ENCODE peak calls at places on chromosome 2, in four cellular contexts. B, D, O and Q are unnamed samples. For H3K36me3 and H3K27me3, the result is how much of the 10 kb centered on the place peaks cover.

GRCh38 chr2:216827073-216827725 is 32.7 kb downstream of the TNP1 start:
- DNase-seq in D (no peak), B (no peak), O (peak), Q (no peak)

GRCh38 chr2:136381722-136382633 is 264.0 kb upstream of the CXCR4 start:
- DNase-seq in B (no peak), D (no peak), O (no peak), Q (no peak)

GRCh38 chr2:177332041-177332991 is 60.3 kb upstream of the AGPS start:
- DNase-seq in B (peak), O (peak), D (peak), Q (no peak)

GRCh38 chr2:150142561-150142960 is 344.9 kb downstream of the RND3 start:
- DNase-seq in B (no peak), O (no peak), D (no peak), Q (no peak)

GRCh38 chr2:209727077-209727476 is 44.6 kb upstream of the UNC80 start:
- DNase-seq in O (no peak), B (no peak), D (no peak), Q (no peak)

GRCh38 chr2:44965684-44966083 is 24.2 kb downstream of the SIX3 start:
- DNase-seq in D (no peak), O (no peak), B (no peak), Q (no peak)

GRCh38 chr2:189128961-189129360 is 50.6 kb downstream of the COL5A2 start:
- DNase-seq in B (no peak), D (no peak), O (no peak), Q (no peak)

GRCh38 chr2:49255325-49256023 is 101.2 kb upstream of the FSHR start:
- DNase-seq in D (no peak), B (peak), O (no peak), Q (no peak)

GRCh38 chr2:164335947-164336346 is 285.3 kb downstream of the GRB14 start:
- DNase-seq in D (no peak), B (no peak), O (no peak), Q (no peak)

GRCh38 chr2:227796044-227796780 is 17.4 kb upstream of the CCL20 start:
- DNase-seq in D (no peak), O (no peak), B (no peak), Q (no peak)

GRCh38 chr2:40448476-40449079 is 3.3 kb downstream of the SLC8A1 start:
- DNase-seq in B (no peak), D (no peak), O (no peak), Q (no peak)

GRCh38 chr2:33673937-33674336 is 74.8 kb upstream of the FAM98A start:
- DNase-seq in B (no peak), D (no peak), O (no peak), Q (no peak)

GRCh38 chr2:239330836-239331235 is 70.0 kb downstream of the HDAC4 start:
- DNase-seq in D (no peak), B (no peak), O (no peak), Q (no peak)

GRCh38 chr2:210502997-210503621 is 26.6 kb upstream of the LANCL1 start:
- DNase-seq in D (peak), B (no peak), O (no peak), Q (no peak)

GRCh38 chr2:67070826-67071225 is 326.3 kb upstream of the ETAA1 start:
- DNase-seq in D (no peak), O (no peak), B (no peak), Q (no peak)

GRCh38 chr2:108330971-108331370 is 42.3 kb downstream of the SULT1C2 start:
- DNase-seq in D (peak), O (no peak), B (no peak), Q (no peak)

GRCh38 chr2:145088733-145089132 is 568.8 kb upstream of the ZEB2 start:
- DNase-seq in O (no peak), B (no peak), D (no peak), Q (no peak)

GRCh38 chr2:75577280-75577679 is 16.5 kb upstream of the EVA1A start:
- DNase-seq in B (no peak), D (no peak), O (no peak), Q (no peak)

GRCh38 chr2:224309216-224309615 is 92.7 kb downstream of the FAM124B start:
- DNase-seq in D (no peak), O (no peak), B (no peak), Q (no peak)

GRCh38 chr2:161367675-161368074 is 48.4 kb upstream of the TBR1 start:
- DNase-seq in B (no peak), D (no peak), O (no peak), Q (no peak)

GRCh38 chr2:161371869-161372268 is 44.2 kb upstream of the TBR1 start:
- DNase-seq in O (no peak), D (no peak), B (no peak), Q (no peak)

GRCh38 chr2:161369311-161369710 is 46.8 kb upstream of the TBR1 start:
- DNase-seq in O (no peak), D (no peak), B (no peak), Q (no peak)

GRCh38 chr2:161373939-161374338 is 42.2 kb upstream of the TBR1 start:
- DNase-seq in O (no peak), B (no peak), D (no peak), Q (no peak)

GRCh38 chr2:161370981-161371380 is 45.1 kb upstream of the TBR1 start:
- DNase-seq in D (no peak), O (no peak), B (no peak), Q (no peak)
- H3K36me3 ChIP-seq in D (under half), O (under half), B (under half), Q (half or more)

GRCh38 chr2:154698238-154698788 is at the start of gene KCNJ3:
- DNase-seq in B (no peak), O (no peak), D (no peak), Q (no peak)
- H3K27me3 ChIP-seq in B (under half), O (under half), D (under half), Q (half or more)

DNA sequence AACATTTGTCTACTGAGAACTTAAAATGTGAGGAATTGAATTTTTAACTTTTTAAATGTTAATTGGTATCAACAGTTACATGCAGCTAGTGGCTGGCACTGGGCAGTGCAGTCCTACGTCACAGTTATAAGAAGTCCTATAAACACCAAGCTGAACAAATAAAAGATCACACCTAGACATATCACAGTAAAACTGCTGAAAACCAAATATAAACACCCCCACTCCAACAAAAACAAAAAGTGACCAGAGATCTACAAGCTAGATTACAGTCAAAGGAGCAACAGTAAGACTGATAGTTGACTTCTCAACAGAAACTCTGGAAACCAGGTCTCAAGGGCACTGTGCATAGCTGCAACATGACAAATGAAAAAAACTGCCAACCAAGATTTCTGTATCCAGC is 19.4 kb downstream of the TLK1 start:
- DNase-seq in D (no peak), B (no peak), O (no peak), Q (no peak)
- TF ChIP-seq CTCF in D (no peak), B (no peak), O (no peak), Q (no peak)

DNA sequence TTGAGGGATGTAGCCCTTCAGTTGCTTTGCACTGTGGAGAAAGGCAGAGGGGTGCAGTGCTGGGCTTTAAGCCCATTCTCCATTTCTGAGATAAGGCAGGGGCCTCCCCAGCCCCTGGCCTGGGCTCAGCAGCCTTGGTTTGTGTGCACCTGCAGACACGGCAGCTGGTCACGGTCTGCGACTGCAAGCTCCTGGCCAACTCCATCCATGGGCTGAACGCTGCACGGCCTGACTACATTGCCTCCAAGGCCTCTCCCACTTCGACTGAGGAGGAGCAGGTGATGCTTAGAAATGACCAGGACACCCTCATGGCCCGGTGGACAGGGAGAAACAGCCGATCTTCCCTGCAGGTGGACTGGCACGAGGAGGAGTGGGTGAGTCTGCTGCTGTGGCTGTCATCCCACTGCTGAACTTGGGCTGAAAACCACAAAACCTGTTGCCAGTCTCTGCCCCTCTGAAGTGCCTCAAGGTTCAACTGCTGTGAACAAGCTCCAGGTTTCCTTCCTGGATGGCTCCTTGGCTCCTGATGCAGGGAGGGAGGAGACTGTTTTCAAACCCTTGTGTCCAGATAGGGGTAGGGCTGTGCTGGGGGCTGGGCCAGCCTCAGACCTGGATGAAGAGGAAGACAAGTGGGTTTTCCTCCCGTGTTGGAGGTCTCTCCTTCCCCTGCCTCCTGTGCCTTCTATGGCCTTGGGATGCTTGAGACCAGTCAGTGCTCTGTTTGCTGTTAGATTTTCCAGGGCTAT is 54.0 kb downstream of the COA5 start:
- DNase-seq in B (no peak), D (no peak), O (no peak), Q (no peak)
- H3K36me3 ChIP-seq in B (under half), D (under half), O (under half), Q (under half)

GRCh38 chr2:98935777-98936132 is 270 bp downstream of the CRACDL start:
- DNase-seq in D (no peak), O (no peak), B (no peak), Q (no peak)

GRCh38 chr2:98936133-98936916 is at the start of gene CRACDL:
- DNase-seq in D (no peak), B (no peak), O (no peak), Q (no peak)

GRCh38 chr2:98932778-98933343 is 3.2 kb downstream of the CRACDL start:
- DNase-seq in B (no peak), D (no peak), O (no peak), Q (no peak)

GRCh38 chr2:98936917-98937351 is 909 bp upstream of the CRACDL start:
- DNase-seq in D (no peak), O (no peak), B (no peak), Q (no peak)

GRCh38 chr2:98935111-98935770 is 784 bp downstream of the CRACDL start:
- DNase-seq in O (no peak), D (no peak), B (no peak), Q (no peak)
- H3K27me3 ChIP-seq in O (under half), D (under half), B (under half), Q (under half)

GRCh38 chr2:199505755-199506403 is 48.1 kb upstream of the SATB2 start:
- DNase-seq in D (no peak), O (no peak), B (no peak), Q (no peak)

GRCh38 chr2:199499005-199499404 is 41.3 kb upstream of the SATB2 start:
- DNase-seq in B (no peak), O (no peak), D (no peak), Q (no peak)

GRCh38 chr2:199503148-199503547 is 45.4 kb upstream of the SATB2 start:
- DNase-seq in O (no peak), B (no peak), D (no peak), Q (no peak)
- TF ChIP-seq CTCF in O (no peak), B (no peak), D (no peak), Q (no peak)

GRCh38 chr2:127759931-127760330 is 51.0 kb downstream of the WDR33 start:
- DNase-seq in B (no peak), O (no peak), D (no peak), Q (no peak)

GRCh38 chr2:127762846-127763245 is 48.1 kb downstream of the WDR33 start:
- DNase-seq in O (no peak), B (no peak), D (no peak), Q (no peak)

GRCh38 chr2:127763776-127764175 is 47.2 kb downstream of the WDR33 start:
- DNase-seq in D (no peak), B (no peak), O (no peak), Q (no peak)

DNA sequence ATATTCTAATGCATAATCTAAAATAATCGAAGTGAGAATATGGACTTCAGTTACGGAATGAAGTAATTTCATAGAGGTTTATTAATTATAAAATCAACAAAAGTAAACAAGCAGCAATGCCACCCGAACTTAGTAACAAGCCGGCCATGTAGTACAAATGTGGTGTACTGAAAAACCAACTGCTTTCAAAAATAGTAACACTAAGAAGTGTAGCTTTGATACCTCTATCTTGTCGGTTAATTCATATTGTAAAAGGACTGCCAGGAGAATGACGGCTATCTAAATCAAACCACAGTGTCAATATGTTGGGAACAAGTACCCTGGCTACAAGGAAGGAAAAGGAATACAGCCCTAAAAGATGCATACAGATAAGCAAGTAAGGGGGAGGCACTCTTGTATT is 48.5 kb downstream of the WDR33 start:
- DNase-seq in O (no peak), D (no peak), B (no peak), Q (no peak)
- H3K36me3 ChIP-seq in O (under half), D (under half), B (under half), Q (half or more)

DNA sequence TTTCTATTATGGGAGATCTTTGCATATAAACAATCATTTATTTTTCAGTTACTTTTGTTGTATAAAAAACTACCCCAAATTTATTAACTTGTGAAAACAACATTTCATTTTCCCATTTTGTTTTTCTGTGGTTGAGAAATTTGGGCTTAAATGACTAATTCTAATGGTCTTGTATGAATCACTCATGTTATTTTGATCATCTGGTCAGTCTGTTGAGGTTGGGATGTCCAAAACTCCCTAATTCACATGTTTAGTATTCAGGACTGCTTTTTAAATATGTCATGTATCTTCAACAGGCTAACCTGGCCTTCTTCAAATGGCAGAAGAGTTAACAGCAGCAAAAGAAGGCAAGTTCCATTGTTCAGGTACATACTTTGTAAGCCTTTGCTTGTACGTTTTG is 788.1 kb downstream of the TRIB2 start:
- DNase-seq in D (no peak), B (no peak), O (no peak), Q (no peak)
- H3K27me3 ChIP-seq in D (under half), B (under half), O (under half), Q (under half)

GRCh38 chr2:161414385-161415040 is 1.6 kb upstream of the TBR1 start:
- DNase-seq in O (no peak), B (no peak), D (no peak), Q (no peak)
- TF ChIP-seq CTCF in O (no peak), B (no peak), D (no peak), Q (no peak)